ENCODE peak calls at places on chromosomes 13 and 19, in six cellular contexts. Q is CD4-positive, alpha-beta T cell; T is mucosa of descending colon; C is gastrocnemius medialis; H is CD8-positive, alpha-beta T cell; D is psoas muscle. W is an unnamed sample.

GRCh38 chr13:97235549-97236206 is 13.5 kb downstream of the MBNL2 start:
- DNase-seq in D (no peak), H (no peak), C (no peak), Q (no peak), T (peak; percentile 70), W (no peak)

GRCh38 chr19:45163156-45163555 is 2.4 kb upstream of the NKPD1 start:
- DNase-seq in Q (no peak), D (no peak), T (peak; percentile 43), C (no peak), H (no peak), W (no peak)

GRCh38 chr13:41696163-41697003 is 239.0 kb downstream of the RGCC start:
- DNase-seq in Q (no peak), C (no peak), H (no peak), T (no peak), D (no peak), W (peak; percentile 63)

GRCh38 chr13:51453308-51453958 is 597 bp upstream of the INTS6 start:
- DNase-seq in H (peak; percentile 76), C (peak; percentile 61), Q (peak; percentile 81), D (peak; percentile 85), T (peak; percentile 92), W (peak; percentile 74)

GRCh38 chr13:24233351-24233901 is 72.9 kb downstream of the SPATA13 start:
- DNase-seq in H (no peak), C (no peak), D (no peak), Q (no peak), T (no peak), W (peak; percentile 56)

GRCh38 chr13:109332501-109333499 is 453.6 kb downstream of the IRS2 start:
- DNase-seq in C (no peak), H (no peak), Q (no peak), D (no peak), T (no peak), W (peak; percentile 11)

GRCh38 chr19:7006305-7006704 is 14.9 kb downstream of the MBD3L2B start:
- DNase-seq in T (no peak), C (no peak), H (no peak), Q (no peak), D (no peak), W (no peak)

GRCh38 chr13:60654405-60654804 is 257.4 kb downstream of the TDRD3 start:
- DNase-seq in C (no peak), T (no peak), Q (no peak), H (no peak), D (no peak), W (peak; percentile 40)

GRCh38 chr19:13784731-13785452 is 10.4 kb upstream of the ZSWIM4 start:
- DNase-seq in D (peak; percentile 72), Q (peak; percentile 73), H (peak; percentile 57), T (peak; percentile 82), C (peak; percentile 36), W (peak; percentile 90)

GRCh38 chr13:92074658-92075057 is 676.2 kb downstream of the GPC5 start:
- DNase-seq in D (no peak), T (no peak), H (no peak), Q (no peak), C (no peak), W (peak; percentile 65)

GRCh38 chr13:110984392-110984791 is 69.5 kb upstream of the ANKRD10 start:
- DNase-seq in D (no peak), Q (no peak), T (no peak), C (no peak), H (no peak), W (no peak)

GRCh38 chr19:8304841-8305621 is 3.1 kb downstream of the CD320 start:
- DNase-seq in D (no peak), T (peak; percentile 56), Q (no peak), H (no peak), C (no peak), W (peak; percentile 94)

GRCh38 chr19:44570603-44570983 is 41.1 kb upstream of the CEACAM20 start:
- DNase-seq in C (no peak), Q (no peak), T (no peak), D (no peak), H (no peak), W (no peak)

GRCh38 chr13:36067619-36068456 is 63.3 kb downstream of the DCLK1 start:
- DNase-seq in H (no peak), C (no peak), D (no peak), Q (no peak), T (no peak), W (peak; percentile 37)

GRCh38 chr13:23631676-23632622 is 61.7 kb downstream of the TNFRSF19 start:
- DNase-seq in C (no peak), D (no peak), Q (no peak), H (no peak), T (no peak), W (no peak)

GRCh38 chr13:27264181-27264580 is 6.4 kb upstream of the RASL11A start:
- DNase-seq in H (no peak), D (no peak), T (no peak), C (no peak), Q (no peak), W (no peak)

GRCh38 chr13:25668345-25668744 is 296.6 kb downstream of the ATP8A2 start:
- DNase-seq in C (no peak), D (no peak), T (no peak), H (no peak), Q (no peak), W (no peak)

GRCh38 chr13:43356566-43356965 is 333.2 kb downstream of the DNAJC15 start:
- DNase-seq in T (no peak), C (no peak), H (no peak), Q (no peak), D (no peak), W (no peak)

GRCh38 chr13:109760372-109760771 is 26.0 kb downstream of the IRS2 start:
- DNase-seq in Q (no peak), H (no peak), T (no peak), D (no peak), C (no peak), W (no peak)

GRCh38 chr19:12526542-12526941 is 24.7 kb downstream of the ZNF564 start:
- DNase-seq in C (no peak), Q (no peak), H (no peak), T (no peak), D (no peak), W (no peak)

GRCh38 chr19:46298477-46299003 is 1.7 kb downstream of the HIF3A start:
- DNase-seq in C (no peak), D (no peak), H (no peak), Q (no peak), T (no peak), W (peak; percentile 45)

GRCh38 chr19:49954933-49955332 is 6.0 kb downstream of the SIGLEC11 start:
- DNase-seq in T (peak; percentile 48), D (no peak), C (no peak), Q (no peak), H (no peak), W (no peak)

GRCh38 chr19:56839665-56840451 is 668 bp downstream of the PEG3 start:
- DNase-seq in C (peak; percentile 75), T (peak; percentile 84), H (no peak), Q (no peak), D (peak; percentile 93), W (no peak)

GRCh38 chr19:29143183-29143582 is 69.8 kb downstream of the UQCRFS1 start:
- DNase-seq in H (no peak), C (no peak), D (no peak), Q (no peak), T (no peak), W (no peak)

GRCh38 chr19:29145756-29146155 is 67.2 kb downstream of the UQCRFS1 start:
- DNase-seq in D (no peak), T (no peak), C (no peak), Q (no peak), H (no peak), W (no peak)
- TF ChIP-seq CTCF in D (no peak), T (no peak), C (no peak), Q (no peak), H (no peak), W (no peak)

GRCh38 chr19:38033658-38034150 is 126.7 kb downstream of the SIPA1L3 start:
- DNase-seq in D (no peak), C (no peak), Q (no peak), T (no peak), H (no peak), W (peak; percentile 89)

GRCh38 chr19:38031423-38031770 is 124.4 kb downstream of the SIPA1L3 start:
- DNase-seq in T (no peak), C (no peak), D (no peak), Q (no peak), H (no peak), W (no peak)

GRCh38 chr19:38032951-38033350 is 125.9 kb downstream of the SIPA1L3 start:
- DNase-seq in C (no peak), D (no peak), T (no peak), Q (no peak), H (no peak), W (no peak)

GRCh38 chr19:38030681-38031422 is 123.8 kb downstream of the SIPA1L3 start:
- DNase-seq in T (no peak), H (no peak), C (no peak), Q (no peak), D (no peak), W (no peak)

DNA sequence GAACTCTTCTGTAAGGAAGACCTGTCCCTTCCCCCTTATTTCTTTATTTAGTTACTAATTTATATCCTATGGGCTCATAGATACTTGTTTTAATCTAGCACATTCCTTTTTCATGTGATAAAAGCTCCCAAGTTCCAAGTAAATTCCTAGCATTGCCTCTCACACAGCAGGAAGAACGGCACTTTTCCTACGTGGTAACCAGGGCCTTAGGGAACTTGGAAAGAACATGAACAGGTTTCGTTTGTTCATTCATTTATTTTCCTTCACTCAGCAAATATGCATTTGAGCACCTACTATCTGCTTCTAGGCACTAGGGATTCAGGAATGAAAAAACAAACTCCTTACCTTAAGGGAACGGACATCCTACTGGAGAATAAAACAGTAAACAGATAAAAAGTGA is 125.1 kb downstream of the SIPA1L3 start:
- DNase-seq in T (no peak), D (no peak), H (no peak), C (no peak), Q (no peak), W (peak; percentile 39)
- TF ChIP-seq CTCF in T (no peak), D (no peak), H (no peak), C (no peak), Q (no peak), W (no peak)

DNA sequence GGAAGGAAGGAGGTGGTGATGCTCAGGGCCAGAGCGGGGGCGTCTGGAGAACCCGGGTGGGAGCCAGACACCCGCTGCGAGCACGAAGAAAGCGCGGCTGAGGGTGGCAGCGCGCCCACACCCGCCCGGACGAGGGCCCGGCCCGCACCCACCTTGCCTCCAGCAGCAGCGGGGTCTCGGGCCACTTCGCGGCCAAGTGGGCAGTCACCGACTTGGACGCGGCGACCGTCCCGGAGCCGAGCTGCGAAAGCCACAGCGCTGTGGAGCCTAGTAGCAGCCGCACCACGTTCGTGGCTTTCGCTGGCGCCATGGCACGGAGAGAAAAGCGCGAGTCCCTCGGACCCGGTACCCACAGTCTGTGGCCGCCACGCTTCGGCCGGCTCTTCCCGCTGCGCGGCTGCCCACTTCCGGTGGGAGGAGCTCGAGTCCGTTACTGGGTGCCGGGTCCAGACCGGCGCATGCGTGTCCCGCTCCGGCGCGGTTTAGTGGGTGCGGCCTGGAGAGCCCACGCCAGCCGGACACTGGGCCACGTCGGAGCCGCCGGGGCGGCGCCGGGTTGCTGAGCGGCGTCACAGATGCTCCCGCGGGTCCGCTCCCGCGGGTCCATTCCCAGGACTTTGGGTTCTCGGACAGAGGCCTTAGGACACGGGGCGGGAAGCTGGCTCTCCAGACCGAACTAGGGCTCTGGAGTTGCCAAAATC is at the start of gene UGGT2:
- DNase-seq in C (peak; percentile 78), Q (no peak), T (peak; percentile 95), H (peak; percentile 2), D (peak; percentile 95), W (peak; percentile 90)
- TF ChIP-seq CTCF in C (no peak), Q (no peak), T (no peak), H (no peak), D (no peak), W (no peak)

GRCh38 chr19:54648129-54648528 is 14.7 kb upstream of the LILRB4 start:
- DNase-seq in D (no peak), H (no peak), T (no peak), Q (no peak), C (no peak), W (no peak)
- TF ChIP-seq CTCF in D (no peak), H (no peak), T (no peak), Q (no peak), C (no peak), W (no peak)